ENCODE peak calls at places on chromosomes 16 and 17, in eight cellular contexts. One of them, this sample, is unnamed. For H3K4me1, the result is how much of the 10 kb centered on the place peaks cover.

GRCh38 chr16:80294172-80294571 is 246.6 kb upstream of the DYNLRB2 start:
- DNase-seq in Peyer's patch: no peak
- DNase-seq in NT2/D1: no peak
- DNase-seq in stomach: no peak
- DNase-seq in prostate gland: no peak
- DNase-seq in CD4-positive, CD25-positive, alpha-beta regulatory T cell: no peak
- DNase-seq in PC-9: no peak
- DNase-seq in lung: no peak
- DNase-seq in this sample: no peak

GRCh38 chr16:88378401-88378800 is 4.4 kb upstream of the ZNF469 start:
- DNase-seq in Peyer's patch: no peak
- DNase-seq in NT2/D1: no peak
- DNase-seq in stomach: no peak
- DNase-seq in prostate gland: no peak
- DNase-seq in CD4-positive, CD25-positive, alpha-beta regulatory T cell: no peak
- DNase-seq in PC-9: no peak
- DNase-seq in lung: no peak
- DNase-seq in this sample: no peak

GRCh38 chr17:58995247-58995940 is 111.3 kb downstream of the TRIM37 start:
- DNase-seq in Peyer's patch: no peak
- DNase-seq in NT2/D1: no peak
- DNase-seq in stomach: no peak
- DNase-seq in prostate gland: no peak
- DNase-seq in CD4-positive, CD25-positive, alpha-beta regulatory T cell: no peak
- DNase-seq in PC-9: no peak
- DNase-seq in lung: no peak
- DNase-seq in this sample: no peak

GRCh38 chr16:58508671-58509251 is 6.6 kb upstream of the SETD6 start:
- DNase-seq in Peyer's patch: no peak
- DNase-seq in NT2/D1: no peak
- DNase-seq in stomach: no peak
- DNase-seq in prostate gland: no peak
- DNase-seq in CD4-positive, CD25-positive, alpha-beta regulatory T cell: no peak
- DNase-seq in PC-9: no peak
- DNase-seq in lung: no peak
- DNase-seq in this sample: no peak

GRCh38 chr17:39598635-39599005 is 9.1 kb downstream of the NEUROD2 start:
- DNase-seq in Peyer's patch: no peak
- DNase-seq in NT2/D1: no peak
- DNase-seq in stomach: no peak
- DNase-seq in prostate gland: no peak
- DNase-seq in CD4-positive, CD25-positive, alpha-beta regulatory T cell: no peak
- DNase-seq in PC-9: no peak
- DNase-seq in lung: no peak
- DNase-seq in this sample: no peak

GRCh38 chr17:6752068-6752909 is 3.6 kb upstream of the XAF1 start:
- DNase-seq in Peyer's patch: no peak
- DNase-seq in NT2/D1: no peak
- DNase-seq in stomach: no peak
- DNase-seq in prostate gland: no peak
- DNase-seq in CD4-positive, CD25-positive, alpha-beta regulatory T cell: no peak
- DNase-seq in PC-9: peak
- DNase-seq in lung: peak
- DNase-seq in this sample: no peak

GRCh38 chr17:68981288-68981687 is 26.1 kb upstream of the ABCA8 start:
- DNase-seq in Peyer's patch: no peak
- DNase-seq in NT2/D1: no peak
- DNase-seq in stomach: peak
- DNase-seq in prostate gland: no peak
- DNase-seq in CD4-positive, CD25-positive, alpha-beta regulatory T cell: no peak
- DNase-seq in PC-9: no peak
- DNase-seq in lung: peak
- DNase-seq in this sample: no peak

GRCh38 chr17:72790194-72790593 is 302.3 kb downstream of the SLC39A11 start:
- DNase-seq in Peyer's patch: no peak
- DNase-seq in NT2/D1: no peak
- DNase-seq in stomach: no peak
- DNase-seq in prostate gland: no peak
- DNase-seq in CD4-positive, CD25-positive, alpha-beta regulatory T cell: no peak
- DNase-seq in PC-9: no peak
- DNase-seq in lung: no peak
- DNase-seq in this sample: no peak

GRCh38 chr17:70344356-70345060 is 175.2 kb downstream of the KCNJ2 start:
- DNase-seq in Peyer's patch: no peak
- DNase-seq in NT2/D1: no peak
- DNase-seq in stomach: no peak
- DNase-seq in prostate gland: no peak
- DNase-seq in CD4-positive, CD25-positive, alpha-beta regulatory T cell: no peak
- DNase-seq in PC-9: no peak
- DNase-seq in lung: no peak
- DNase-seq in this sample: no peak

GRCh38 chr17:48459070-48459469 is 29.1 kb upstream of the SKAP1 start:
- DNase-seq in Peyer's patch: no peak
- DNase-seq in NT2/D1: no peak
- DNase-seq in stomach: no peak
- DNase-seq in prostate gland: no peak
- DNase-seq in CD4-positive, CD25-positive, alpha-beta regulatory T cell: no peak
- DNase-seq in PC-9: no peak
- DNase-seq in lung: no peak
- DNase-seq in this sample: no peak

GRCh38 chr16:88951501-88951900 is 25.5 kb downstream of the CBFA2T3 start:
- DNase-seq in Peyer's patch: no peak
- DNase-seq in NT2/D1: no peak
- DNase-seq in stomach: no peak
- DNase-seq in prostate gland: no peak
- DNase-seq in CD4-positive, CD25-positive, alpha-beta regulatory T cell: no peak
- DNase-seq in PC-9: no peak
- DNase-seq in lung: no peak
- DNase-seq in this sample: no peak

GRCh38 chr16:68969338-68969737 is 126.0 kb downstream of the TANGO6 start:
- DNase-seq in Peyer's patch: no peak
- DNase-seq in NT2/D1: no peak
- DNase-seq in stomach: no peak
- DNase-seq in prostate gland: no peak
- DNase-seq in CD4-positive, CD25-positive, alpha-beta regulatory T cell: no peak
- DNase-seq in PC-9: no peak
- DNase-seq in lung: no peak
- DNase-seq in this sample: no peak

GRCh38 chr17:40301315-40301714 is 7.7 kb upstream of the RARA start:
- DNase-seq in Peyer's patch: no peak
- DNase-seq in NT2/D1: no peak
- DNase-seq in stomach: peak
- DNase-seq in prostate gland: peak
- DNase-seq in CD4-positive, CD25-positive, alpha-beta regulatory T cell: no peak
- DNase-seq in PC-9: no peak
- DNase-seq in lung: no peak
- DNase-seq in this sample: no peak

GRCh38 chr16:84594725-84595038 is 23.2 kb downstream of the COTL1 start:
- DNase-seq in Peyer's patch: no peak
- DNase-seq in NT2/D1: no peak
- DNase-seq in stomach: no peak
- DNase-seq in prostate gland: no peak
- DNase-seq in CD4-positive, CD25-positive, alpha-beta regulatory T cell: no peak
- DNase-seq in PC-9: no peak
- DNase-seq in lung: no peak
- DNase-seq in this sample: no peak

GRCh38 chr16:84596801-84597517 is 20.9 kb downstream of the COTL1 start:
- DNase-seq in Peyer's patch: no peak
- DNase-seq in NT2/D1: no peak
- DNase-seq in stomach: no peak
- DNase-seq in prostate gland: no peak
- DNase-seq in CD4-positive, CD25-positive, alpha-beta regulatory T cell: no peak
- DNase-seq in PC-9: no peak
- DNase-seq in lung: no peak
- DNase-seq in this sample: peak

GRCh38 chr16:84595052-84595481 is 22.8 kb downstream of the COTL1 start:
- DNase-seq in Peyer's patch: peak
- DNase-seq in NT2/D1: no peak
- DNase-seq in stomach: peak
- DNase-seq in prostate gland: peak
- DNase-seq in CD4-positive, CD25-positive, alpha-beta regulatory T cell: no peak
- DNase-seq in PC-9: no peak
- DNase-seq in lung: no peak
- DNase-seq in this sample: no peak

GRCh38 chr16:84597518-84598390 is 20.1 kb downstream of the COTL1 start:
- DNase-seq in Peyer's patch: peak
- DNase-seq in NT2/D1: no peak
- DNase-seq in stomach: no peak
- DNase-seq in prostate gland: no peak
- DNase-seq in CD4-positive, CD25-positive, alpha-beta regulatory T cell: no peak
- DNase-seq in PC-9: no peak
- DNase-seq in lung: no peak
- DNase-seq in this sample: peak

GRCh38 chr16:84596161-84596560 is 21.7 kb downstream of the COTL1 start:
- DNase-seq in Peyer's patch: no peak
- DNase-seq in NT2/D1: no peak
- DNase-seq in stomach: no peak
- DNase-seq in prostate gland: no peak
- DNase-seq in CD4-positive, CD25-positive, alpha-beta regulatory T cell: no peak
- DNase-seq in PC-9: no peak
- DNase-seq in lung: no peak
- DNase-seq in this sample: no peak
- H3K4me1 ChIP-seq in Peyer's patch: under half
- H3K4me1 ChIP-seq in NT2/D1: under half
- H3K4me1 ChIP-seq in stomach: half or more
- H3K4me1 ChIP-seq in prostate gland: under half
- H3K4me1 ChIP-seq in CD4-positive, CD25-positive, alpha-beta regulatory T cell: half or more
- H3K4me1 ChIP-seq in PC-9: under half
- H3K4me1 ChIP-seq in lung: under half
- H3K4me1 ChIP-seq in this sample: half or more

DNA sequence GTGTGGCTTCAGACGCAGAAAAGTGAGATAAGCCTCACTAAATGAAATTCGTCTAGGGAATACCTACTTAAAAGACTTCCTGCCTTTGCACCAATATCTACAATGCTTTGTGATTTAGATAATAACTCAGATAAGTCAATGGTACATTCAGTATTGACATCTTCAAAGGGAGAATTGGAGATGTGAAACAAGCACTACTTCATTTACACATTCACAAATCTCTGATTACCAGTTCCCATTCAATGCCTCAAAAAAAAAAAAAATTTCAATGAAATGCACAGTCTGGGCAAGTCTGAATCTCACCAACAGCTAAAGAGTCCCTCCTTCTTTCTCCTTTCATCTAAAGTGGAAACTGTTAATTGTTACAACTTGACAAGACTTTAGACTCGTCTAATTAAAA is 3.7 kb downstream of the PHF12 start:
- DNase-seq in Peyer's patch: no peak
- DNase-seq in NT2/D1: no peak
- DNase-seq in stomach: no peak
- DNase-seq in prostate gland: no peak
- DNase-seq in CD4-positive, CD25-positive, alpha-beta regulatory T cell: no peak
- DNase-seq in PC-9: no peak
- DNase-seq in lung: no peak
- DNase-seq in this sample: no peak
- H3K4me3 ChIP-seq in Peyer's patch: no peak
- H3K4me3 ChIP-seq in NT2/D1: no peak
- H3K4me3 ChIP-seq in stomach: no peak
- H3K4me3 ChIP-seq in prostate gland: no peak
- H3K4me3 ChIP-seq in CD4-positive, CD25-positive, alpha-beta regulatory T cell: peak
- H3K4me3 ChIP-seq in PC-9: peak
- H3K4me3 ChIP-seq in lung: no peak
- H3K4me3 ChIP-seq in this sample: peak

GRCh38 chr17:50944054-50944901 is 78.1 kb upstream of the TOB1 start:
- DNase-seq in Peyer's patch: peak
- DNase-seq in NT2/D1: no peak
- DNase-seq in stomach: peak
- DNase-seq in prostate gland: peak
- DNase-seq in CD4-positive, CD25-positive, alpha-beta regulatory T cell: peak
- DNase-seq in PC-9: peak
- DNase-seq in lung: peak
- DNase-seq in this sample: peak

GRCh38 chr17:50946223-50946890 is 80.2 kb upstream of the TOB1 start:
- DNase-seq in Peyer's patch: no peak
- DNase-seq in NT2/D1: no peak
- DNase-seq in stomach: peak
- DNase-seq in prostate gland: no peak
- DNase-seq in CD4-positive, CD25-positive, alpha-beta regulatory T cell: no peak
- DNase-seq in PC-9: peak
- DNase-seq in lung: no peak
- DNase-seq in this sample: no peak

GRCh38 chr17:50944902-50945720 is 79.0 kb upstream of the TOB1 start:
- DNase-seq in Peyer's patch: no peak
- DNase-seq in NT2/D1: no peak
- DNase-seq in stomach: no peak
- DNase-seq in prostate gland: no peak
- DNase-seq in CD4-positive, CD25-positive, alpha-beta regulatory T cell: no peak
- DNase-seq in PC-9: peak
- DNase-seq in lung: no peak
- DNase-seq in this sample: no peak

GRCh38 chr17:50945779-50946222 is 79.6 kb upstream of the TOB1 start:
- DNase-seq in Peyer's patch: no peak
- DNase-seq in NT2/D1: no peak
- DNase-seq in stomach: no peak
- DNase-seq in prostate gland: no peak
- DNase-seq in CD4-positive, CD25-positive, alpha-beta regulatory T cell: no peak
- DNase-seq in PC-9: no peak
- DNase-seq in lung: no peak
- DNase-seq in this sample: no peak

DNA sequence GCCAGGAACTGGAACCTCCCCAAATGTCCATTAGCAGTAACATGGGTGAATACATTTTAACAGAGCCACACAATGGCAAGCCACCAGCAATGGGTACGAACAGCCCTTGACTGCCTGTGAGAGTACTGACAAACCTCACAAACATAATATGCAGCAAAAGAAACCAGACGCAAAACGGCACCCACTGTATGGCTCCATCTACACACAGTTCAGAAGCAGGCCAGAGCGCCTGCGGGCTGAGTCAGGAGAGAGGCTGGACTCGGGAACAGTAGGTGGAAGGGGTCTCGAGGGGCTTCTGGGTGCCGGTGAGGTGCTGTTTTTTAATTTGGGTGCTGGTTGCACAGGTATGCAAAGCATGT is 77.4 kb upstream of the TOB1 start:
- DNase-seq in Peyer's patch: no peak
- DNase-seq in NT2/D1: no peak
- DNase-seq in stomach: peak
- DNase-seq in prostate gland: no peak
- DNase-seq in CD4-positive, CD25-positive, alpha-beta regulatory T cell: no peak
- DNase-seq in PC-9: peak
- DNase-seq in lung: no peak
- DNase-seq in this sample: no peak
- H3K4me1 ChIP-seq in Peyer's patch: half or more
- H3K4me1 ChIP-seq in NT2/D1: under half
- H3K4me1 ChIP-seq in stomach: half or more
- H3K4me1 ChIP-seq in prostate gland: under half
- H3K4me1 ChIP-seq in CD4-positive, CD25-positive, alpha-beta regulatory T cell: under half
- H3K4me1 ChIP-seq in PC-9: under half
- H3K4me1 ChIP-seq in lung: under half
- H3K4me1 ChIP-seq in this sample: under half

DNA sequence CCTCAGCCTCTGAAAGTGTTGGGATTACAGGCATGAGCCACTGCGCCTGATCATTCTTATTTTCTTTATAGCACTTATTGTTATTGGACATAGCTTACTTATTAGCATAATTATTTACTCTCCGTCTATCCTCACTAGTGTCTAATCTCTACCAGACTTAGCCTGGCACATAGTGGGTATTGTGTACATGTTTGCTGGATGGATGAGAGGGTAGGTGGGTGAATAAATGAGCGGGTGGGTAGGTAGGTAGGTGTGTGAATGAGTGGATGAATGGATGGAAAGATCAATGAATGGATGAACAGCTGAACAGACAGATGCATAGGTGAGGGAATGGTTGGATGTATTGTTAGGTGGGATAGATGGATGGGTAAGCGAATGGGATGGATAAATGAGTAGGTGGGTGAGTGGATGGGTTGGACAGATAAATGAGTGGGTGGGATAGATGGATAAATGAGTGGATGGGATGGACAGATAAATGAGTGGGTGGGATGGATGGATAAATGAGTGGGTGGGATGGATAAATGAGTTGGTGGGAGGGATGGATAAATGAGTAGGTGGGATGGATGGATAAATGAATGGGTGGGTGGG is 51.9 kb downstream of the ABCC6 start:
- DNase-seq in Peyer's patch: no peak
- DNase-seq in NT2/D1: no peak
- DNase-seq in stomach: no peak
- DNase-seq in prostate gland: no peak
- DNase-seq in CD4-positive, CD25-positive, alpha-beta regulatory T cell: no peak
- DNase-seq in PC-9: no peak
- DNase-seq in lung: no peak
- DNase-seq in this sample: no peak
- H3K4me3 ChIP-seq in Peyer's patch: no peak
- H3K4me3 ChIP-seq in NT2/D1: no peak
- H3K4me3 ChIP-seq in stomach: no peak
- H3K4me3 ChIP-seq in prostate gland: no peak
- H3K4me3 ChIP-seq in CD4-positive, CD25-positive, alpha-beta regulatory T cell: no peak
- H3K4me3 ChIP-seq in PC-9: no peak
- H3K4me3 ChIP-seq in lung: no peak
- H3K4me3 ChIP-seq in this sample: no peak